ENCODE peak calls at places on chromosomes 1 and 21, in four cellular contexts. One of them, this sample, is unnamed.

GRCh38 chr1:119220980-119221379 is 80.5 kb upstream of the WARS2 start:
- DNase-seq in fibroblast of mammary gland: peak
- DNase-seq in psoas muscle: no peak
- DNase-seq in left lung: no peak
- DNase-seq in this sample: no peak

GRCh38 chr1:102628008-102628736 is 480.1 kb downstream of the COL11A1 start:
- DNase-seq in left lung: no peak
- DNase-seq in fibroblast of mammary gland: no peak
- DNase-seq in psoas muscle: no peak
- DNase-seq in this sample: no peak

GRCh38 chr1:29669912-29670311 is 433.6 kb downstream of the PTPRU start:
- DNase-seq in left lung: no peak
- DNase-seq in fibroblast of mammary gland: no peak
- DNase-seq in psoas muscle: no peak
- DNase-seq in this sample: no peak

GRCh38 chr21:46218906-46219590 is 9.5 kb downstream of the LSS start:
- DNase-seq in psoas muscle: no peak
- DNase-seq in left lung: no peak
- DNase-seq in fibroblast of mammary gland: no peak
- DNase-seq in this sample: no peak

GRCh38 chr1:39407496-39407888 is 83.9 kb upstream of the BMP8A start:
- DNase-seq in psoas muscle: no peak
- DNase-seq in left lung: no peak
- DNase-seq in fibroblast of mammary gland: no peak
- DNase-seq in this sample: no peak

GRCh38 chr1:218656301-218657037 is 311.3 kb downstream of the TGFB2 start:
- DNase-seq in fibroblast of mammary gland: peak
- DNase-seq in psoas muscle: no peak
- DNase-seq in left lung: no peak
- DNase-seq in this sample: no peak

GRCh38 chr1:155091071-155092051 is 12.7 kb downstream of the EFNA3 start:
- DNase-seq in fibroblast of mammary gland: peak
- DNase-seq in left lung: peak
- DNase-seq in psoas muscle: peak
- DNase-seq in this sample: peak

GRCh38 chr1:16029288-16029687 is 7.5 kb downstream of the CLCNKA start:
- DNase-seq in left lung: no peak
- DNase-seq in psoas muscle: no peak
- DNase-seq in fibroblast of mammary gland: no peak
- DNase-seq in this sample: no peak

GRCh38 chr1:109950509-109950908 is 34.1 kb upstream of the AHCYL1 start:
- DNase-seq in left lung: no peak
- DNase-seq in fibroblast of mammary gland: no peak
- DNase-seq in psoas muscle: no peak
- DNase-seq in this sample: no peak

GRCh38 chr1:1162597-1163537 is 10.8 kb upstream of the TTLL10 start:
- DNase-seq in left lung: peak
- DNase-seq in psoas muscle: no peak
- DNase-seq in fibroblast of mammary gland: no peak
- DNase-seq in this sample: no peak

GRCh38 chr21:38915546-38915945 is 109.8 kb downstream of the ETS2 start:
- DNase-seq in fibroblast of mammary gland: no peak
- DNase-seq in left lung: no peak
- DNase-seq in psoas muscle: no peak
- DNase-seq in this sample: no peak

GRCh38 chr1:223189903-223190724 is 47.1 kb upstream of the TLR5 start:
- DNase-seq in left lung: no peak
- DNase-seq in fibroblast of mammary gland: peak
- DNase-seq in psoas muscle: no peak
- DNase-seq in this sample: no peak

GRCh38 chr1:25343872-25344271 is 5.7 kb downstream of the TMEM50A start:
- DNase-seq in fibroblast of mammary gland: peak
- DNase-seq in left lung: no peak
- DNase-seq in psoas muscle: no peak
- DNase-seq in this sample: no peak

GRCh38 chr1:4658643-4659042 is 4.2 kb downstream of the AJAP1 start:
- DNase-seq in left lung: no peak
- DNase-seq in psoas muscle: peak
- DNase-seq in fibroblast of mammary gland: no peak
- DNase-seq in this sample: no peak

GRCh38 chr1:51675177-51675780 is 58.4 kb downstream of the OSBPL9 start:
- DNase-seq in left lung: no peak
- DNase-seq in fibroblast of mammary gland: peak
- DNase-seq in psoas muscle: no peak
- DNase-seq in this sample: no peak

GRCh38 chr1:61186753-61187152 is 104.4 kb downstream of the NFIA start:
- DNase-seq in left lung: no peak
- DNase-seq in psoas muscle: no peak
- DNase-seq in fibroblast of mammary gland: peak
- DNase-seq in this sample: no peak

GRCh38 chr1:226679853-226680516 is 59.1 kb downstream of the ITPKB start:
- DNase-seq in fibroblast of mammary gland: peak
- DNase-seq in psoas muscle: peak
- DNase-seq in left lung: peak
- DNase-seq in this sample: peak
- H3K4me3 ChIP-seq in fibroblast of mammary gland: peak
- H3K4me3 ChIP-seq in psoas muscle: peak
- H3K4me3 ChIP-seq in left lung: peak
- H3K4me3 ChIP-seq in this sample: peak

DNA sequence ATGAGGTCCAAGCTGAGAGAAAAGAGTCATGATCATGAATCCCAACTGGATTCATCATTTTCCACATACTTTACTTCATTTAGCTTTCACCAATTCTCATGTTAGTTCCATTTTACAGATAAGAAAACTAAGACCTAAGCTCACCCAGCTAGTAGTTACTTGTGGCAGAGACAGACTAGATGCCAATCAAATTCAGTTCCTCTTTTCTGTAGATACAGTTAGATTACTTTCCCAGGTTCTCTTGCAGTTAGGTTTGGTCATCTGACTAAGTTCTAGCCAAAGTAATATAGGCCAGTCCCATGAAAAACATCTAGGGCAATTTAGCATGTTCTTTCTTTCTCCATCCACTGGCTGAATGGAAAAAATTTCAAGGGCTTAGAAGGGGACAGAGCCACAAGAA is 8.9 kb upstream of the KCND3 start:
- DNase-seq in fibroblast of mammary gland: no peak
- DNase-seq in psoas muscle: no peak
- DNase-seq in left lung: no peak
- DNase-seq in this sample: no peak
- H3K4me3 ChIP-seq in fibroblast of mammary gland: no peak
- H3K4me3 ChIP-seq in psoas muscle: no peak
- H3K4me3 ChIP-seq in left lung: no peak
- H3K4me3 ChIP-seq in this sample: no peak

GRCh38 chr1:95311762-95312161 is 77.8 kb downstream of the RWDD3 start:
- DNase-seq in fibroblast of mammary gland: no peak
- DNase-seq in psoas muscle: no peak
- DNase-seq in left lung: no peak
- DNase-seq in this sample: no peak

GRCh38 chr1:95308276-95308675 is 74.3 kb downstream of the RWDD3 start:
- DNase-seq in psoas muscle: no peak
- DNase-seq in fibroblast of mammary gland: no peak
- DNase-seq in left lung: no peak
- DNase-seq in this sample: no peak

GRCh38 chr1:95309031-95309459 is 75.0 kb downstream of the RWDD3 start:
- DNase-seq in psoas muscle: no peak
- DNase-seq in left lung: no peak
- DNase-seq in fibroblast of mammary gland: peak
- DNase-seq in this sample: no peak

GRCh38 chr1:95312181-95312580 is 78.2 kb downstream of the RWDD3 start:
- DNase-seq in left lung: no peak
- DNase-seq in fibroblast of mammary gland: no peak
- DNase-seq in psoas muscle: no peak
- DNase-seq in this sample: no peak

DNA sequence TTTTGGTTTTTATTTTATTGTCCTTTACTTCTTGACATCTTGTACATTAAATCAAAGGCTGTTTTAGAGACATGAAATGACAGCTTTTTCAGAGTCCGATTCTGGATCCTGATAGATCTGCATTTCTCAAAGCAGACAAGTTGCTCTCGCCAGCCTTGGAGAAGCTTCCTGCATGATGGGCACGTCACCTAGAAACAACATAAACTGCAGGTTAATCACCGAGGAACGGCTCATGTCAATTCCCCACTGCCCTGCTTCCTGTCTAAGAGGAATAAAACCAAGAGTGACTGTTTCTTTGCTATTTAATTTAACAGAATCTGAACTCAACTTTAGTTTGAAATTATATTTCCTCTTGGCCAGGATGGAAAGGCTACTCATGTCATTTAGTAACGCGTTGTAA is 77.0 kb downstream of the RWDD3 start:
- DNase-seq in fibroblast of mammary gland: no peak
- DNase-seq in left lung: no peak
- DNase-seq in psoas muscle: no peak
- DNase-seq in this sample: no peak
- H3K4me3 ChIP-seq in fibroblast of mammary gland: no peak
- H3K4me3 ChIP-seq in left lung: no peak
- H3K4me3 ChIP-seq in psoas muscle: no peak
- H3K4me3 ChIP-seq in this sample: no peak

DNA sequence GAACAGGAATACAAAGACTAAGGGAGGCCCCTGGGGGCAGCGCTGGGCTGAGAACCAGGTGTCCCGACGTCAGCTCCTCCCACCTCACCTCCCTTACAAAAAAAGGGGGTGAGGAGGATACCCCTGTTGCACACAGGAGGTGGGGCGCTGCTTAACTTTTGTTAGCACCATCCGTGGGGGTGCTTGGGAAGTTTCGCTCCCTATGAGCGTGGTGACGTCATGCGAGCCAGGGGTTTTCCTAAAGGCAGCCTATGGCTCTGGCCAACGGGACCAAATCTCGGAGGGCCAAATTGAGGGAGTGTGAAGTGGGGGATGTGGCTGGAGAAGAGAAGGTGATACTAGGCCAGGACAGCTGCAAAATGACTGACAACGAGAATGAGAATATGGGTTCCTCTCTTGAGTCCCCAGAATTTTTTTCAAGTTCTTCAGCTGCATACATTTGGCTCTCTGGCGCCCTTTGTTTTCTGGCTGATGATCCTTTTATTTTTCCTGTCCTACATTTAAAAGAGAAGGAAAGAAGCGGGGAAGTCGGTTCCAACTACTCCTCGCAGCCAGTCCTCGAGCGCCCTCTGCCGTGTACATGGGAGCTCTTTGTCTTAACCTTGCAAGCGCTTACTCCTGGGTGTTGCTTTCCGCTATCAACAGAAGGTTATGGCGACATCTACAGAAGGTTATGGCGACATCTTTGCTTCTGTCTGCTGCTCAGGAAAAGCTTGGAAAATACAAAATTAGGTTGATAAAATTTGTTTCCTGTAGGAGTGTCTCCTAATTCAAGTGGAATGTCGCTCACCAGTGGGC is 48.0 kb upstream of the ZC3H11B start:
- DNase-seq in psoas muscle: peak
- DNase-seq in fibroblast of mammary gland: peak
- DNase-seq in left lung: peak
- DNase-seq in this sample: peak
- H3K4me3 ChIP-seq in psoas muscle: peak
- H3K4me3 ChIP-seq in fibroblast of mammary gland: no peak
- H3K4me3 ChIP-seq in left lung: peak
- H3K4me3 ChIP-seq in this sample: peak

GRCh38 chr1:164559342-164560070 is 522 bp downstream of the PBX1 start:
- DNase-seq in psoas muscle: peak
- DNase-seq in left lung: no peak
- DNase-seq in fibroblast of mammary gland: no peak
- DNase-seq in this sample: peak
- H3K4me3 ChIP-seq in psoas muscle: peak
- H3K4me3 ChIP-seq in left lung: peak
- H3K4me3 ChIP-seq in fibroblast of mammary gland: peak
- H3K4me3 ChIP-seq in this sample: peak

DNA sequence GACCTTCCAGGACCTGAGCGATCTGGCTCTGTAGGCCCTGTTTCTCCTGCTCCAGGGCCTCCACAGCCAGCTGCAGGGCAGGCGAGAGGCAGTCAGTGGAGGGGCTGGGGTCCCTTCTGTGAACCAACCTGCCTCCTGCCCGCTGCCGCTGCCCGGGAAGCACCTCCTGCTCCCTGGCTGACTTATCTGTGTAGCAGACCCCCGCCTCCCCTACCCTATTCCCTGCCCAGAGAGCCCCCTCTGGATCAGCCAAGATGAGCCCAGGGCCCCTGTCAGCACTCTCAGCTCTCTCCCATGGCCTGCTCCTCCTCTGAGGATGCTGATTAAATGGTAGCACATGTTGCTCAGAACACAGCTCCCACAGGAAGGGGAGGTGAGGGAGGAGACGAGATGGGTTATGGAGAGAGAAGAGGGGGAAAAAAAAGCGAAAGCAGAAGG is 1.9 kb downstream of the NES start:
- DNase-seq in fibroblast of mammary gland: peak
- DNase-seq in psoas muscle: peak
- DNase-seq in left lung: no peak
- DNase-seq in this sample: no peak
- H3K4me3 ChIP-seq in fibroblast of mammary gland: peak
- H3K4me3 ChIP-seq in psoas muscle: peak
- H3K4me3 ChIP-seq in left lung: peak
- H3K4me3 ChIP-seq in this sample: no peak

GRCh38 chr1:177426533-177426932 is 255.8 kb downstream of the BRINP2 start:
- DNase-seq in left lung: no peak
- DNase-seq in psoas muscle: no peak
- DNase-seq in fibroblast of mammary gland: no peak
- DNase-seq in this sample: no peak
- H3K4me3 ChIP-seq in left lung: no peak
- H3K4me3 ChIP-seq in psoas muscle: no peak
- H3K4me3 ChIP-seq in fibroblast of mammary gland: no peak
- H3K4me3 ChIP-seq in this sample: no peak

DNA sequence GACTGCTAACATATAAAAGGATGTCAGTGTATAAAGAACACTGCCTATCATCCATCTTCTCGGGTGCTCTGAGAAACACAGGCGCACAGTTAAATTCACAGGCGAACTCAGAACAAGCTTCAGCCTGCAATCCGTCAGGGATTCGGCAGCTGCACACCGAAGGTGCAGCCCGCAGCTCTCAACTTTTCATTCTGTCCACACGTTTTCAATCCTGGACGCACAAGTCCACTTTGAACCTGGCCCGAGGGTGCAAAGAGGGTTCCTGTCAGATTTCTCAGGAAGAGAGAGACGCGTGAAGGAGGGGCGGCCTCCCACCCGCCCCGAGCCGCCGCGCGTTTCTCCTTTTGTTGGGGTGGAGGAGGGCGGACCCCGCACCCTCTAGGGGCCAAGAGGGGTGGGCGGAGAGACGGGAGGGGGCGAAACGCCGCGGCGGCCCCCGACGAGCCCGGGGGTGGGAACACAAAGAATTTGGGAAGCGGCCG is 724 bp downstream of the DOCK7 start:
- DNase-seq in left lung: peak
- DNase-seq in psoas muscle: peak
- DNase-seq in fibroblast of mammary gland: peak
- DNase-seq in this sample: peak
- H3K4me3 ChIP-seq in left lung: peak
- H3K4me3 ChIP-seq in psoas muscle: peak
- H3K4me3 ChIP-seq in fibroblast of mammary gland: peak
- H3K4me3 ChIP-seq in this sample: peak